ENCODE peak calls at places on chromosomes 12 and 14, in eight cellular contexts. One of them, this sample, is unnamed.

GRCh38 chr14:97221572-97221971 is 424.4 kb downstream of the VRK1 start:
- DNase-seq in aorta: no peak
- DNase-seq in heart right ventricle: no peak
- DNase-seq in stimulated activated CD8-positive, alpha-beta memory T cell treated with anti-CD3 and anti-CD28 coated beads, Interleukin-4, amount 100 ng/mL, for 24 hours: no peak
- DNase-seq in dermis microvascular lymphatic vessel endothelial cell: no peak
- DNase-seq in EL: no peak
- DNase-seq in activated CD4-positive, alpha-beta T cell treated with anti-CD3 and anti-CD28 coated beads for 4 hours: no peak
- DNase-seq in HFFc6: no peak
- DNase-seq in this sample: no peak

GRCh38 chr12:9372202-9372601 is 164.0 kb upstream of the PZP start:
- DNase-seq in aorta: no peak
- DNase-seq in dermis microvascular lymphatic vessel endothelial cell: peak; percentile 32
- DNase-seq in heart right ventricle: no peak
- DNase-seq in stimulated activated CD8-positive, alpha-beta memory T cell treated with anti-CD3 and anti-CD28 coated beads, Interleukin-4, amount 100 ng/mL, for 24 hours: no peak
- DNase-seq in activated CD4-positive, alpha-beta T cell treated with anti-CD3 and anti-CD28 coated beads for 4 hours: no peak
- DNase-seq in HFFc6: no peak
- DNase-seq in EL: no peak
- DNase-seq in this sample: peak; percentile 34

GRCh38 chr14:80385340-80385739 is 174.0 kb upstream of the DIO2 start:
- DNase-seq in stimulated activated CD8-positive, alpha-beta memory T cell treated with anti-CD3 and anti-CD28 coated beads, Interleukin-4, amount 100 ng/mL, for 24 hours: no peak
- DNase-seq in dermis microvascular lymphatic vessel endothelial cell: no peak
- DNase-seq in aorta: no peak
- DNase-seq in EL: no peak
- DNase-seq in HFFc6: no peak
- DNase-seq in heart right ventricle: no peak
- DNase-seq in activated CD4-positive, alpha-beta T cell treated with anti-CD3 and anti-CD28 coated beads for 4 hours: no peak
- DNase-seq in this sample: no peak

GRCh38 chr12:2412305-2412643 is 359.5 kb downstream of the CACNA1C start:
- DNase-seq in EL: no peak
- DNase-seq in activated CD4-positive, alpha-beta T cell treated with anti-CD3 and anti-CD28 coated beads for 4 hours: no peak
- DNase-seq in dermis microvascular lymphatic vessel endothelial cell: no peak
- DNase-seq in heart right ventricle: no peak
- DNase-seq in HFFc6: no peak
- DNase-seq in stimulated activated CD8-positive, alpha-beta memory T cell treated with anti-CD3 and anti-CD28 coated beads, Interleukin-4, amount 100 ng/mL, for 24 hours: no peak
- DNase-seq in aorta: no peak
- DNase-seq in this sample: no peak

GRCh38 chr12:121227294-121227693 is 17.4 kb downstream of the P2RX4 start:
- DNase-seq in EL: no peak
- DNase-seq in aorta: no peak
- DNase-seq in stimulated activated CD8-positive, alpha-beta memory T cell treated with anti-CD3 and anti-CD28 coated beads, Interleukin-4, amount 100 ng/mL, for 24 hours: no peak
- DNase-seq in heart right ventricle: no peak
- DNase-seq in HFFc6: no peak
- DNase-seq in dermis microvascular lymphatic vessel endothelial cell: no peak
- DNase-seq in activated CD4-positive, alpha-beta T cell treated with anti-CD3 and anti-CD28 coated beads for 4 hours: no peak
- DNase-seq in this sample: no peak

GRCh38 chr14:96906434-96906833 is 109.3 kb downstream of the VRK1 start:
- DNase-seq in activated CD4-positive, alpha-beta T cell treated with anti-CD3 and anti-CD28 coated beads for 4 hours: no peak
- DNase-seq in stimulated activated CD8-positive, alpha-beta memory T cell treated with anti-CD3 and anti-CD28 coated beads, Interleukin-4, amount 100 ng/mL, for 24 hours: no peak
- DNase-seq in EL: no peak
- DNase-seq in heart right ventricle: no peak
- DNase-seq in HFFc6: no peak
- DNase-seq in dermis microvascular lymphatic vessel endothelial cell: no peak
- DNase-seq in aorta: no peak
- DNase-seq in this sample: no peak

GRCh38 chr12:102454808-102455760 is 25.3 kb downstream of the IGF1 start:
- DNase-seq in activated CD4-positive, alpha-beta T cell treated with anti-CD3 and anti-CD28 coated beads for 4 hours: no peak
- DNase-seq in aorta: no peak
- DNase-seq in EL: no peak
- DNase-seq in stimulated activated CD8-positive, alpha-beta memory T cell treated with anti-CD3 and anti-CD28 coated beads, Interleukin-4, amount 100 ng/mL, for 24 hours: no peak
- DNase-seq in heart right ventricle: no peak
- DNase-seq in HFFc6: peak; percentile 43
- DNase-seq in dermis microvascular lymphatic vessel endothelial cell: no peak
- DNase-seq in this sample: peak; percentile 87

GRCh38 chr14:93036652-93037341 is 78.9 kb downstream of the ITPK1 start:
- DNase-seq in dermis microvascular lymphatic vessel endothelial cell: peak; percentile 29
- DNase-seq in EL: peak; percentile 39
- DNase-seq in aorta: no peak
- DNase-seq in HFFc6: no peak
- DNase-seq in stimulated activated CD8-positive, alpha-beta memory T cell treated with anti-CD3 and anti-CD28 coated beads, Interleukin-4, amount 100 ng/mL, for 24 hours: no peak
- DNase-seq in activated CD4-positive, alpha-beta T cell treated with anti-CD3 and anti-CD28 coated beads for 4 hours: no peak
- DNase-seq in heart right ventricle: no peak
- DNase-seq in this sample: peak; percentile 32

GRCh38 chr12:108806350-108806749 is 51.0 kb downstream of the SSH1 start:
- DNase-seq in heart right ventricle: no peak
- DNase-seq in dermis microvascular lymphatic vessel endothelial cell: no peak
- DNase-seq in EL: no peak
- DNase-seq in activated CD4-positive, alpha-beta T cell treated with anti-CD3 and anti-CD28 coated beads for 4 hours: no peak
- DNase-seq in HFFc6: no peak
- DNase-seq in aorta: peak; percentile 29
- DNase-seq in stimulated activated CD8-positive, alpha-beta memory T cell treated with anti-CD3 and anti-CD28 coated beads, Interleukin-4, amount 100 ng/mL, for 24 hours: no peak
- DNase-seq in this sample: peak; percentile 68

GRCh38 chr12:78398750-78399149 is 465.8 kb upstream of the SYT1 start:
- DNase-seq in heart right ventricle: no peak
- DNase-seq in stimulated activated CD8-positive, alpha-beta memory T cell treated with anti-CD3 and anti-CD28 coated beads, Interleukin-4, amount 100 ng/mL, for 24 hours: no peak
- DNase-seq in HFFc6: no peak
- DNase-seq in EL: peak; percentile 8
- DNase-seq in aorta: no peak
- DNase-seq in activated CD4-positive, alpha-beta T cell treated with anti-CD3 and anti-CD28 coated beads for 4 hours: no peak
- DNase-seq in dermis microvascular lymphatic vessel endothelial cell: no peak
- DNase-seq in this sample: no peak

GRCh38 chr14:31559939-31560338 is 1.3 kb upstream of the NUBPL start:
- DNase-seq in stimulated activated CD8-positive, alpha-beta memory T cell treated with anti-CD3 and anti-CD28 coated beads, Interleukin-4, amount 100 ng/mL, for 24 hours: no peak
- DNase-seq in activated CD4-positive, alpha-beta T cell treated with anti-CD3 and anti-CD28 coated beads for 4 hours: no peak
- DNase-seq in HFFc6: no peak
- DNase-seq in EL: no peak
- DNase-seq in aorta: no peak
- DNase-seq in dermis microvascular lymphatic vessel endothelial cell: no peak
- DNase-seq in heart right ventricle: no peak
- DNase-seq in this sample: no peak

GRCh38 chr12:12819221-12819620 is 6.1 kb downstream of the DDX47 start:
- DNase-seq in heart right ventricle: no peak
- DNase-seq in EL: no peak
- DNase-seq in HFFc6: no peak
- DNase-seq in dermis microvascular lymphatic vessel endothelial cell: peak; percentile 21
- DNase-seq in activated CD4-positive, alpha-beta T cell treated with anti-CD3 and anti-CD28 coated beads for 4 hours: no peak
- DNase-seq in aorta: no peak
- DNase-seq in stimulated activated CD8-positive, alpha-beta memory T cell treated with anti-CD3 and anti-CD28 coated beads, Interleukin-4, amount 100 ng/mL, for 24 hours: no peak
- DNase-seq in this sample: peak; percentile 23

GRCh38 chr14:29926228-29926627 is 1.4 kb downstream of the PRKD1 start:
- DNase-seq in stimulated activated CD8-positive, alpha-beta memory T cell treated with anti-CD3 and anti-CD28 coated beads, Interleukin-4, amount 100 ng/mL, for 24 hours: no peak
- DNase-seq in heart right ventricle: no peak
- DNase-seq in dermis microvascular lymphatic vessel endothelial cell: no peak
- DNase-seq in activated CD4-positive, alpha-beta T cell treated with anti-CD3 and anti-CD28 coated beads for 4 hours: no peak
- DNase-seq in aorta: no peak
- DNase-seq in HFFc6: no peak
- DNase-seq in EL: no peak
- DNase-seq in this sample: no peak

GRCh38 chr12:77122661-77123060 is 57.3 kb upstream of the E2F7 start:
- DNase-seq in dermis microvascular lymphatic vessel endothelial cell: no peak
- DNase-seq in stimulated activated CD8-positive, alpha-beta memory T cell treated with anti-CD3 and anti-CD28 coated beads, Interleukin-4, amount 100 ng/mL, for 24 hours: no peak
- DNase-seq in aorta: no peak
- DNase-seq in heart right ventricle: no peak
- DNase-seq in EL: no peak
- DNase-seq in HFFc6: no peak
- DNase-seq in activated CD4-positive, alpha-beta T cell treated with anti-CD3 and anti-CD28 coated beads for 4 hours: no peak
- DNase-seq in this sample: no peak

GRCh38 chr14:83993545-83993944 is 1536.4 kb upstream of the FLRT2 start:
- DNase-seq in EL: no peak
- DNase-seq in stimulated activated CD8-positive, alpha-beta memory T cell treated with anti-CD3 and anti-CD28 coated beads, Interleukin-4, amount 100 ng/mL, for 24 hours: no peak
- DNase-seq in dermis microvascular lymphatic vessel endothelial cell: no peak
- DNase-seq in activated CD4-positive, alpha-beta T cell treated with anti-CD3 and anti-CD28 coated beads for 4 hours: no peak
- DNase-seq in HFFc6: no peak
- DNase-seq in heart right ventricle: no peak
- DNase-seq in aorta: no peak
- DNase-seq in this sample: no peak

GRCh38 chr12:43349863-43350262 is 202.1 kb downstream of the ADAMTS20 start:
- DNase-seq in dermis microvascular lymphatic vessel endothelial cell: no peak
- DNase-seq in heart right ventricle: no peak
- DNase-seq in activated CD4-positive, alpha-beta T cell treated with anti-CD3 and anti-CD28 coated beads for 4 hours: no peak
- DNase-seq in EL: no peak
- DNase-seq in stimulated activated CD8-positive, alpha-beta memory T cell treated with anti-CD3 and anti-CD28 coated beads, Interleukin-4, amount 100 ng/mL, for 24 hours: no peak
- DNase-seq in aorta: no peak
- DNase-seq in HFFc6: no peak
- DNase-seq in this sample: peak; percentile 18

GRCh38 chr12:92654929-92655328 is 47.9 kb upstream of the PLEKHG7 start:
- DNase-seq in stimulated activated CD8-positive, alpha-beta memory T cell treated with anti-CD3 and anti-CD28 coated beads, Interleukin-4, amount 100 ng/mL, for 24 hours: no peak
- DNase-seq in HFFc6: no peak
- DNase-seq in aorta: peak; percentile 49
- DNase-seq in EL: no peak
- DNase-seq in activated CD4-positive, alpha-beta T cell treated with anti-CD3 and anti-CD28 coated beads for 4 hours: no peak
- DNase-seq in dermis microvascular lymphatic vessel endothelial cell: no peak
- DNase-seq in heart right ventricle: no peak
- DNase-seq in this sample: peak; percentile 8

GRCh38 chr12:75207338-75208083 is 2.1 kb downstream of the KCNC2 start:
- DNase-seq in stimulated activated CD8-positive, alpha-beta memory T cell treated with anti-CD3 and anti-CD28 coated beads, Interleukin-4, amount 100 ng/mL, for 24 hours: no peak
- DNase-seq in EL: no peak
- DNase-seq in heart right ventricle: no peak
- DNase-seq in aorta: no peak
- DNase-seq in HFFc6: no peak
- DNase-seq in activated CD4-positive, alpha-beta T cell treated with anti-CD3 and anti-CD28 coated beads for 4 hours: no peak
- DNase-seq in dermis microvascular lymphatic vessel endothelial cell: no peak
- DNase-seq in this sample: no peak

GRCh38 chr12:57766464-57767311 is at the start of gene CYP27B1:
- DNase-seq in stimulated activated CD8-positive, alpha-beta memory T cell treated with anti-CD3 and anti-CD28 coated beads, Interleukin-4, amount 100 ng/mL, for 24 hours: no peak
- DNase-seq in heart right ventricle: no peak
- DNase-seq in HFFc6: no peak
- DNase-seq in dermis microvascular lymphatic vessel endothelial cell: no peak
- DNase-seq in EL: peak; percentile 71
- DNase-seq in aorta: no peak
- DNase-seq in activated CD4-positive, alpha-beta T cell treated with anti-CD3 and anti-CD28 coated beads for 4 hours: no peak
- DNase-seq in this sample: peak; percentile 79

GRCh38 chr14:68701001-68701741 is 91.7 kb downstream of the ZFP36L1 start:
- DNase-seq in EL: no peak
- DNase-seq in stimulated activated CD8-positive, alpha-beta memory T cell treated with anti-CD3 and anti-CD28 coated beads, Interleukin-4, amount 100 ng/mL, for 24 hours: no peak
- DNase-seq in HFFc6: no peak
- DNase-seq in dermis microvascular lymphatic vessel endothelial cell: no peak
- DNase-seq in activated CD4-positive, alpha-beta T cell treated with anti-CD3 and anti-CD28 coated beads for 4 hours: no peak
- DNase-seq in aorta: no peak
- DNase-seq in heart right ventricle: no peak
- DNase-seq in this sample: no peak

GRCh38 chr12:79233341-79233761 is 368.8 kb downstream of the SYT1 start:
- DNase-seq in dermis microvascular lymphatic vessel endothelial cell: peak; percentile 55
- DNase-seq in heart right ventricle: no peak
- DNase-seq in stimulated activated CD8-positive, alpha-beta memory T cell treated with anti-CD3 and anti-CD28 coated beads, Interleukin-4, amount 100 ng/mL, for 24 hours: no peak
- DNase-seq in HFFc6: no peak
- DNase-seq in aorta: no peak
- DNase-seq in EL: no peak
- DNase-seq in activated CD4-positive, alpha-beta T cell treated with anti-CD3 and anti-CD28 coated beads for 4 hours: no peak
- DNase-seq in this sample: no peak

GRCh38 chr12:12474471-12474928 is 88.2 kb downstream of the DUSP16 start:
- DNase-seq in activated CD4-positive, alpha-beta T cell treated with anti-CD3 and anti-CD28 coated beads for 4 hours: peak; percentile 19
- DNase-seq in heart right ventricle: no peak
- DNase-seq in stimulated activated CD8-positive, alpha-beta memory T cell treated with anti-CD3 and anti-CD28 coated beads, Interleukin-4, amount 100 ng/mL, for 24 hours: no peak
- DNase-seq in EL: no peak
- DNase-seq in dermis microvascular lymphatic vessel endothelial cell: no peak
- DNase-seq in aorta: no peak
- DNase-seq in HFFc6: no peak
- DNase-seq in this sample: no peak

GRCh38 chr14:85453401-85453800 is 76.5 kb upstream of the FLRT2 start:
- DNase-seq in aorta: no peak
- DNase-seq in activated CD4-positive, alpha-beta T cell treated with anti-CD3 and anti-CD28 coated beads for 4 hours: no peak
- DNase-seq in dermis microvascular lymphatic vessel endothelial cell: no peak
- DNase-seq in HFFc6: no peak
- DNase-seq in heart right ventricle: no peak
- DNase-seq in EL: no peak
- DNase-seq in stimulated activated CD8-positive, alpha-beta memory T cell treated with anti-CD3 and anti-CD28 coated beads, Interleukin-4, amount 100 ng/mL, for 24 hours: no peak
- DNase-seq in this sample: no peak

GRCh38 chr14:30450620-30451019 is 108.3 kb upstream of the G2E3 start:
- DNase-seq in stimulated activated CD8-positive, alpha-beta memory T cell treated with anti-CD3 and anti-CD28 coated beads, Interleukin-4, amount 100 ng/mL, for 24 hours: no peak
- DNase-seq in EL: no peak
- DNase-seq in HFFc6: peak; percentile 11
- DNase-seq in dermis microvascular lymphatic vessel endothelial cell: no peak
- DNase-seq in heart right ventricle: no peak
- DNase-seq in aorta: no peak
- DNase-seq in activated CD4-positive, alpha-beta T cell treated with anti-CD3 and anti-CD28 coated beads for 4 hours: no peak
- DNase-seq in this sample: peak; percentile 8

GRCh38 chr14:66330916-66331315 is 155.3 kb upstream of the CCDC196 start:
- DNase-seq in activated CD4-positive, alpha-beta T cell treated with anti-CD3 and anti-CD28 coated beads for 4 hours: no peak
- DNase-seq in HFFc6: no peak
- DNase-seq in EL: peak; percentile 31
- DNase-seq in stimulated activated CD8-positive, alpha-beta memory T cell treated with anti-CD3 and anti-CD28 coated beads, Interleukin-4, amount 100 ng/mL, for 24 hours: no peak
- DNase-seq in dermis microvascular lymphatic vessel endothelial cell: peak; percentile 12
- DNase-seq in aorta: no peak
- DNase-seq in heart right ventricle: no peak
- DNase-seq in this sample: no peak

GRCh38 chr12:1262008-1262407 is 271.0 kb downstream of the ERC1 start:
- DNase-seq in aorta: no peak
- DNase-seq in heart right ventricle: no peak
- DNase-seq in stimulated activated CD8-positive, alpha-beta memory T cell treated with anti-CD3 and anti-CD28 coated beads, Interleukin-4, amount 100 ng/mL, for 24 hours: no peak
- DNase-seq in EL: no peak
- DNase-seq in HFFc6: no peak
- DNase-seq in dermis microvascular lymphatic vessel endothelial cell: no peak
- DNase-seq in activated CD4-positive, alpha-beta T cell treated with anti-CD3 and anti-CD28 coated beads for 4 hours: no peak
- DNase-seq in this sample: no peak

GRCh38 chr14:79270361-79270760 is 940.9 kb downstream of the DIO2 start:
- DNase-seq in stimulated activated CD8-positive, alpha-beta memory T cell treated with anti-CD3 and anti-CD28 coated beads, Interleukin-4, amount 100 ng/mL, for 24 hours: no peak
- DNase-seq in activated CD4-positive, alpha-beta T cell treated with anti-CD3 and anti-CD28 coated beads for 4 hours: no peak
- DNase-seq in aorta: no peak
- DNase-seq in EL: no peak
- DNase-seq in HFFc6: no peak
- DNase-seq in dermis microvascular lymphatic vessel endothelial cell: no peak
- DNase-seq in heart right ventricle: no peak
- DNase-seq in this sample: no peak

GRCh38 chr14:81829447-81829846 is 295.8 kb upstream of the SEL1L start:
- DNase-seq in activated CD4-positive, alpha-beta T cell treated with anti-CD3 and anti-CD28 coated beads for 4 hours: no peak
- DNase-seq in dermis microvascular lymphatic vessel endothelial cell: no peak
- DNase-seq in HFFc6: no peak
- DNase-seq in heart right ventricle: no peak
- DNase-seq in aorta: peak; percentile 38
- DNase-seq in EL: no peak
- DNase-seq in stimulated activated CD8-positive, alpha-beta memory T cell treated with anti-CD3 and anti-CD28 coated beads, Interleukin-4, amount 100 ng/mL, for 24 hours: no peak
- DNase-seq in this sample: no peak

GRCh38 chr14:75978249-75978731 is 3.5 kb downstream of the TGFB3 start:
- DNase-seq in dermis microvascular lymphatic vessel endothelial cell: no peak
- DNase-seq in activated CD4-positive, alpha-beta T cell treated with anti-CD3 and anti-CD28 coated beads for 4 hours: no peak
- DNase-seq in HFFc6: no peak
- DNase-seq in heart right ventricle: no peak
- DNase-seq in EL: no peak
- DNase-seq in aorta: no peak
- DNase-seq in stimulated activated CD8-positive, alpha-beta memory T cell treated with anti-CD3 and anti-CD28 coated beads, Interleukin-4, amount 100 ng/mL, for 24 hours: no peak
- DNase-seq in this sample: peak; percentile 31

GRCh38 chr12:89160716-89161123 is 191.6 kb downstream of the DUSP6 start:
- DNase-seq in activated CD4-positive, alpha-beta T cell treated with anti-CD3 and anti-CD28 coated beads for 4 hours: peak; percentile 9
- DNase-seq in HFFc6: peak; percentile 88
- DNase-seq in EL: peak; percentile 87
- DNase-seq in stimulated activated CD8-positive, alpha-beta memory T cell treated with anti-CD3 and anti-CD28 coated beads, Interleukin-4, amount 100 ng/mL, for 24 hours: peak; percentile 20
- DNase-seq in heart right ventricle: peak; percentile 54
- DNase-seq in aorta: peak; percentile 73
- DNase-seq in dermis microvascular lymphatic vessel endothelial cell: peak; percentile 80
- DNase-seq in this sample: peak; percentile 81

GRCh38 chr12:102486153-102486552 is 5.8 kb upstream of the IGF1 start:
- DNase-seq in activated CD4-positive, alpha-beta T cell treated with anti-CD3 and anti-CD28 coated beads for 4 hours: no peak
- DNase-seq in HFFc6: no peak
- DNase-seq in aorta: no peak
- DNase-seq in stimulated activated CD8-positive, alpha-beta memory T cell treated with anti-CD3 and anti-CD28 coated beads, Interleukin-4, amount 100 ng/mL, for 24 hours: no peak
- DNase-seq in dermis microvascular lymphatic vessel endothelial cell: no peak
- DNase-seq in heart right ventricle: no peak
- DNase-seq in EL: no peak
- DNase-seq in this sample: no peak

GRCh38 chr14:100620437-100621100 is 33.4 kb upstream of the BEGAIN start:
- DNase-seq in heart right ventricle: no peak
- DNase-seq in dermis microvascular lymphatic vessel endothelial cell: no peak
- DNase-seq in aorta: peak; percentile 35
- DNase-seq in EL: no peak
- DNase-seq in HFFc6: no peak
- DNase-seq in activated CD4-positive, alpha-beta T cell treated with anti-CD3 and anti-CD28 coated beads for 4 hours: no peak
- DNase-seq in stimulated activated CD8-positive, alpha-beta memory T cell treated with anti-CD3 and anti-CD28 coated beads, Interleukin-4, amount 100 ng/mL, for 24 hours: no peak
- DNase-seq in this sample: no peak

GRCh38 chr14:65915125-65915524 is 502.6 kb downstream of the FUT8 start:
- DNase-seq in heart right ventricle: no peak
- DNase-seq in activated CD4-positive, alpha-beta T cell treated with anti-CD3 and anti-CD28 coated beads for 4 hours: no peak
- DNase-seq in HFFc6: no peak
- DNase-seq in dermis microvascular lymphatic vessel endothelial cell: no peak
- DNase-seq in EL: peak; percentile 1
- DNase-seq in aorta: no peak
- DNase-seq in stimulated activated CD8-positive, alpha-beta memory T cell treated with anti-CD3 and anti-CD28 coated beads, Interleukin-4, amount 100 ng/mL, for 24 hours: no peak
- DNase-seq in this sample: no peak

GRCh38 chr12:43210437-43211197 is 341.4 kb downstream of the ADAMTS20 start:
- DNase-seq in EL: peak; percentile 66
- DNase-seq in dermis microvascular lymphatic vessel endothelial cell: peak; percentile 17
- DNase-seq in activated CD4-positive, alpha-beta T cell treated with anti-CD3 and anti-CD28 coated beads for 4 hours: no peak
- DNase-seq in HFFc6: peak; percentile 13
- DNase-seq in aorta: no peak
- DNase-seq in stimulated activated CD8-positive, alpha-beta memory T cell treated with anti-CD3 and anti-CD28 coated beads, Interleukin-4, amount 100 ng/mL, for 24 hours: no peak
- DNase-seq in heart right ventricle: peak; percentile 6
- DNase-seq in this sample: peak; percentile 60